ENCODE peak calls at places on chromosomes 16 and 17, in nine cellular contexts. K is mesendoderm; Z is midbrain; Q is T-helper 9 cell; C is nucleus accumbens; X is fibroblast of mammary gland; V is HuH-7; J is stimulated activated CD8-positive, alpha-beta memory T cell treated with anti-CD3 and anti-CD28 coated beads, Interleukin-4, amount 100 ng/mL, for 4 hours; R is erythroblast. W is an unnamed sample.

GRCh38 chr17:46152423-46152822 is 40.8 kb downstream of the KANSL1 start:
- DNase-seq in K (no peak), Z (no peak), Q (no peak), C (no peak), X (no peak), V (no peak), J (no peak), R (no peak), W (no peak)

GRCh38 chr16:79618712-79619050 is 18.1 kb upstream of the MAF start:
- DNase-seq in K (no peak), Z (no peak), Q (no peak), C (no peak), X (no peak), V (no peak), J (no peak), R (no peak), W (no peak)

GRCh38 chr17:34251186-34251585 is 3.9 kb upstream of the CCL2 start:
- DNase-seq in K (no peak), Z (no peak), Q (no peak), C (no peak), X (no peak), V (no peak), J (no peak), R (no peak), W (no peak)

GRCh38 chr17:18356624-18357023 is 6.7 kb downstream of the SHMT1 start:
- DNase-seq in K (no peak), Z (peak), Q (no peak), C (no peak), X (peak), V (no peak), J (no peak), R (no peak), W (no peak)

GRCh38 chr16:85425061-85425662 is 188.0 kb upstream of the GSE1 start:
- DNase-seq in K (no peak), Z (no peak), Q (no peak), C (no peak), X (no peak), V (no peak), J (no peak), R (no peak), W (no peak)

GRCh38 chr16:66193543-66194229 is 172.8 kb upstream of the CDH5 start:
- DNase-seq in K (no peak), Z (no peak), Q (no peak), C (no peak), X (no peak), V (no peak), J (no peak), R (no peak), W (no peak)

GRCh38 chr17:73538445-73538844 is 105.8 kb downstream of the SDK2 start:
- DNase-seq in K (no peak), Z (no peak), Q (no peak), C (no peak), X (no peak), V (no peak), J (no peak), R (no peak), W (no peak)

GRCh38 chr17:5399767-5400166 is 19.7 kb downstream of the NUP88 start:
- DNase-seq in K (no peak), Z (no peak), Q (no peak), C (no peak), X (no peak), V (no peak), J (no peak), R (no peak), W (no peak)

GRCh38 chr17:20086416-20087074 is 77.4 kb downstream of the SPECC1 start:
- DNase-seq in K (peak), Z (no peak), Q (no peak), C (no peak), X (no peak), V (no peak), J (no peak), R (peak), W (no peak)

GRCh38 chr16:70740919-70741778 is 55.3 kb upstream of the MTSS2 start:
- DNase-seq in K (no peak), Z (no peak), Q (no peak), C (no peak), X (peak), V (no peak), J (no peak), R (no peak), W (no peak)

GRCh38 chr16:18942069-18942468 is 15.9 kb upstream of the SMG1 start:
- DNase-seq in K (no peak), Z (no peak), Q (no peak), C (no peak), X (no peak), V (no peak), J (no peak), R (no peak), W (no peak)

GRCh38 chr16:81515281-81515680 is 70.7 kb downstream of the CMIP start:
- DNase-seq in K (no peak), Z (no peak), Q (no peak), C (no peak), X (no peak), V (no peak), J (no peak), R (no peak), W (no peak)

GRCh38 chr16:87970206-87970605 is 19.0 kb downstream of the BANP start:
- DNase-seq in K (no peak), Z (no peak), Q (no peak), C (no peak), X (peak), V (no peak), J (no peak), R (no peak), W (no peak)

GRCh38 chr17:74863420-74864296 is 4.0 kb upstream of the GRIN2C start:
- DNase-seq in K (no peak), Z (no peak), Q (no peak), C (no peak), X (no peak), V (no peak), J (no peak), R (no peak), W (no peak)

GRCh38 chr16:4179020-4179419 is 62.8 kb upstream of the ADCY9 start:
- DNase-seq in K (peak), Z (no peak), Q (no peak), C (no peak), X (peak), V (no peak), J (no peak), R (peak), W (no peak)

GRCh38 chr17:81520021-81520894 is 7.7 kb upstream of the ACTG1 start:
- DNase-seq in K (no peak), Z (no peak), Q (no peak), C (no peak), X (no peak), V (no peak), J (no peak), R (no peak), W (no peak)

GRCh38 chr17:78337244-78338109 is 22.4 kb downstream of the SOCS3 start:
- DNase-seq in K (peak), Z (no peak), Q (no peak), C (no peak), X (peak), V (no peak), J (no peak), R (no peak), W (no peak)

GRCh38 chr17:50102164-50102991 is 7.2 kb downstream of the PDK2 start:
- DNase-seq in K (no peak), Z (peak), Q (no peak), C (no peak), X (no peak), V (no peak), J (no peak), R (no peak), W (no peak)

GRCh38 chr16:72285324-72285723 is 113.4 kb upstream of the PMFBP1 start:
- DNase-seq in K (no peak), Z (no peak), Q (no peak), C (no peak), X (no peak), V (no peak), J (no peak), R (no peak), W (no peak)

GRCh38 chr17:57868007-57868774 is 18.3 kb upstream of the MRPS23 start:
- DNase-seq in K (peak), Z (no peak), Q (no peak), C (no peak), X (peak), V (peak), J (no peak), R (peak), W (no peak)

GRCh38 chr16:51389881-51390280 is 238.8 kb upstream of the SALL1 start:
- DNase-seq in K (no peak), Z (no peak), Q (no peak), C (no peak), X (no peak), V (no peak), J (no peak), R (no peak), W (no peak)

GRCh38 chr16:51388516-51388951 is 237.5 kb upstream of the SALL1 start:
- DNase-seq in K (no peak), Z (peak), Q (no peak), C (no peak), X (no peak), V (no peak), J (no peak), R (no peak), W (no peak)

GRCh38 chr17:10118788-10119130 is 79.6 kb downstream of the GAS7 start:
- DNase-seq in K (no peak), Z (no peak), Q (no peak), C (no peak), X (no peak), V (no peak), J (no peak), R (no peak), W (no peak)

GRCh38 chr17:44599298-44600175 is 42.3 kb downstream of the FZD2 start:
- DNase-seq in K (peak), Z (no peak), Q (no peak), C (no peak), X (peak), V (no peak), J (no peak), R (no peak), W (no peak)

GRCh38 chr17:16460796-16461605 is 31.0 kb downstream of the LRRC75A start:
- DNase-seq in K (no peak), Z (no peak), Q (no peak), C (no peak), X (no peak), V (no peak), J (no peak), R (no peak), W (no peak)

GRCh38 chr17:79842656-79843474 is 3.6 kb upstream of the CBX4 start:
- DNase-seq in K (no peak), Z (no peak), Q (peak), C (no peak), X (no peak), V (no peak), J (no peak), R (no peak), W (no peak)

GRCh38 chr16:60929-61878 is 7.6 kb downstream of the SNRNP25 start:
- DNase-seq in K (no peak), Z (no peak), Q (no peak), C (no peak), X (no peak), V (no peak), J (no peak), R (no peak), W (no peak)

GRCh38 chr17:1491406-1492248 is 859 bp downstream of the MYO1C start:
- DNase-seq in K (no peak), Z (peak), Q (peak), C (no peak), X (no peak), V (peak), J (no peak), R (peak), W (no peak)

GRCh38 chr16:78324649-78325274 is 225.3 kb downstream of the WWOX start:
- DNase-seq in K (peak), Z (no peak), Q (no peak), C (no peak), X (peak), V (no peak), J (no peak), R (no peak), W (no peak)

GRCh38 chr16:1002399-1003161 is 21.0 kb downstream of the SOX8 start:
- DNase-seq in K (peak), Z (no peak), Q (peak), C (no peak), X (peak), V (no peak), J (peak), R (peak), W (peak)

GRCh38 chr16:87132361-87133014 is 184.7 kb downstream of the C16orf95 start:
- DNase-seq in K (no peak), Z (peak), Q (no peak), C (no peak), X (peak), V (no peak), J (no peak), R (no peak), W (no peak)

GRCh38 chr17:74807925-74808324 is 31.8 kb upstream of the NAT9 start:
- DNase-seq in K (no peak), Z (no peak), Q (no peak), C (no peak), X (no peak), V (no peak), J (no peak), R (no peak), W (no peak)